ENCODE peak calls at places on chromosomes 11 and 22, in eight cellular contexts. One of them, this sample, is unnamed. For H3K4me1, the result is how much of the 10 kb centered on the place peaks cover.

GRCh38 chr22:39537981-39538380 is 5.4 kb upstream of the RPS19BP1 start:
- DNase-seq in GM23248: no peak
- DNase-seq in OCI-LY7: no peak
- DNase-seq in GM12878: no peak
- DNase-seq in left ventricle myocardium inferior: no peak
- DNase-seq in cardiac muscle cell: no peak
- DNase-seq in hepatocyte: no peak
- DNase-seq in aorta: no peak
- DNase-seq in this sample: no peak

GRCh38 chr11:130023204-130023603 is 20.6 kb upstream of the PRDM10 start:
- DNase-seq in GM23248: peak
- DNase-seq in OCI-LY7: peak
- DNase-seq in GM12878: peak
- DNase-seq in left ventricle myocardium inferior: no peak
- DNase-seq in cardiac muscle cell: no peak
- DNase-seq in hepatocyte: no peak
- DNase-seq in aorta: no peak
- DNase-seq in this sample: no peak

GRCh38 chr22:24190566-24191208 is 9.4 kb downstream of the SUSD2 start:
- DNase-seq in GM23248: no peak
- DNase-seq in OCI-LY7: no peak
- DNase-seq in GM12878: no peak
- DNase-seq in left ventricle myocardium inferior: peak
- DNase-seq in cardiac muscle cell: no peak
- DNase-seq in hepatocyte: no peak
- DNase-seq in aorta: no peak
- DNase-seq in this sample: no peak

GRCh38 chr11:78901831-78902230 is 327.2 kb upstream of the NARS2 start:
- DNase-seq in GM23248: no peak
- DNase-seq in OCI-LY7: no peak
- DNase-seq in GM12878: no peak
- DNase-seq in left ventricle myocardium inferior: no peak
- DNase-seq in cardiac muscle cell: no peak
- DNase-seq in hepatocyte: peak
- DNase-seq in aorta: no peak
- DNase-seq in this sample: no peak

GRCh38 chr11:36333897-36334296 is 37.8 kb downstream of the PRR5L start:
- DNase-seq in GM23248: peak
- DNase-seq in OCI-LY7: peak
- DNase-seq in GM12878: no peak
- DNase-seq in left ventricle myocardium inferior: no peak
- DNase-seq in cardiac muscle cell: no peak
- DNase-seq in hepatocyte: no peak
- DNase-seq in aorta: no peak
- DNase-seq in this sample: peak

GRCh38 chr11:11143849-11144248 is 209.2 kb downstream of the CSNK2A3 start:
- DNase-seq in GM23248: no peak
- DNase-seq in OCI-LY7: no peak
- DNase-seq in GM12878: no peak
- DNase-seq in left ventricle myocardium inferior: no peak
- DNase-seq in cardiac muscle cell: no peak
- DNase-seq in hepatocyte: no peak
- DNase-seq in aorta: no peak
- DNase-seq in this sample: no peak

GRCh38 chr11:68976563-68976962 is 4.2 kb downstream of the MRGPRD start:
- DNase-seq in GM23248: no peak
- DNase-seq in OCI-LY7: no peak
- DNase-seq in GM12878: no peak
- DNase-seq in left ventricle myocardium inferior: no peak
- DNase-seq in cardiac muscle cell: no peak
- DNase-seq in hepatocyte: peak
- DNase-seq in aorta: peak
- DNase-seq in this sample: no peak

GRCh38 chr22:33851985-33852384 is 68.3 kb downstream of the LARGE1 start:
- DNase-seq in GM23248: peak
- DNase-seq in OCI-LY7: no peak
- DNase-seq in GM12878: no peak
- DNase-seq in left ventricle myocardium inferior: no peak
- DNase-seq in cardiac muscle cell: no peak
- DNase-seq in hepatocyte: no peak
- DNase-seq in aorta: no peak
- DNase-seq in this sample: no peak

GRCh38 chr11:36341915-36342314 is 45.8 kb downstream of the PRR5L start:
- DNase-seq in GM23248: no peak
- DNase-seq in OCI-LY7: no peak
- DNase-seq in GM12878: no peak
- DNase-seq in left ventricle myocardium inferior: no peak
- DNase-seq in cardiac muscle cell: no peak
- DNase-seq in hepatocyte: no peak
- DNase-seq in aorta: no peak
- DNase-seq in this sample: no peak

GRCh38 chr11:126465573-126466287 is 110.2 kb downstream of the ST3GAL4 start:
- DNase-seq in GM23248: peak
- DNase-seq in OCI-LY7: peak
- DNase-seq in GM12878: peak
- DNase-seq in left ventricle myocardium inferior: no peak
- DNase-seq in cardiac muscle cell: no peak
- DNase-seq in hepatocyte: no peak
- DNase-seq in aorta: no peak
- DNase-seq in this sample: peak

GRCh38 chr11:843818-844692 is 1.4 kb downstream of the TSPAN4 start:
- DNase-seq in GM23248: peak
- DNase-seq in OCI-LY7: no peak
- DNase-seq in GM12878: no peak
- DNase-seq in left ventricle myocardium inferior: peak
- DNase-seq in cardiac muscle cell: peak
- DNase-seq in hepatocyte: peak
- DNase-seq in aorta: peak
- DNase-seq in this sample: peak

GRCh38 chr11:114953039-114953438 is 274.7 kb downstream of the NXPE2 start:
- DNase-seq in GM23248: no peak
- DNase-seq in OCI-LY7: peak
- DNase-seq in GM12878: no peak
- DNase-seq in left ventricle myocardium inferior: no peak
- DNase-seq in cardiac muscle cell: peak
- DNase-seq in hepatocyte: peak
- DNase-seq in aorta: no peak
- DNase-seq in this sample: no peak

GRCh38 chr11:33730716-33731115 is 5.5 kb downstream of the CD59 start:
- DNase-seq in GM23248: no peak
- DNase-seq in OCI-LY7: no peak
- DNase-seq in GM12878: no peak
- DNase-seq in left ventricle myocardium inferior: no peak
- DNase-seq in cardiac muscle cell: no peak
- DNase-seq in hepatocyte: no peak
- DNase-seq in aorta: no peak
- DNase-seq in this sample: no peak

GRCh38 chr22:25482868-25483639 is 81.4 kb upstream of the GRK3 start:
- DNase-seq in GM23248: no peak
- DNase-seq in OCI-LY7: no peak
- DNase-seq in GM12878: no peak
- DNase-seq in left ventricle myocardium inferior: no peak
- DNase-seq in cardiac muscle cell: no peak
- DNase-seq in hepatocyte: no peak
- DNase-seq in aorta: no peak
- DNase-seq in this sample: peak

GRCh38 chr22:44807232-44807631 is 54.9 kb downstream of the ARHGAP8 start:
- DNase-seq in GM23248: no peak
- DNase-seq in OCI-LY7: no peak
- DNase-seq in GM12878: no peak
- DNase-seq in left ventricle myocardium inferior: no peak
- DNase-seq in cardiac muscle cell: no peak
- DNase-seq in hepatocyte: no peak
- DNase-seq in aorta: no peak
- DNase-seq in this sample: no peak

GRCh38 chr11:112780351-112781043 is 180.7 kb upstream of the NCAM1 start:
- DNase-seq in GM23248: peak
- DNase-seq in OCI-LY7: no peak
- DNase-seq in GM12878: no peak
- DNase-seq in left ventricle myocardium inferior: peak
- DNase-seq in cardiac muscle cell: no peak
- DNase-seq in hepatocyte: peak
- DNase-seq in aorta: no peak
- DNase-seq in this sample: no peak

GRCh38 chr22:37462983-37463382 is 23.2 kb downstream of the MFNG start:
- DNase-seq in GM23248: peak
- DNase-seq in OCI-LY7: no peak
- DNase-seq in GM12878: no peak
- DNase-seq in left ventricle myocardium inferior: no peak
- DNase-seq in cardiac muscle cell: peak
- DNase-seq in hepatocyte: peak
- DNase-seq in aorta: no peak
- DNase-seq in this sample: peak

GRCh38 chr11:64391839-64392238 is 32.9 kb downstream of the RPS6KA4 start:
- DNase-seq in GM23248: no peak
- DNase-seq in OCI-LY7: no peak
- DNase-seq in GM12878: no peak
- DNase-seq in left ventricle myocardium inferior: no peak
- DNase-seq in cardiac muscle cell: no peak
- DNase-seq in hepatocyte: no peak
- DNase-seq in aorta: no peak
- DNase-seq in this sample: no peak

GRCh38 chr22:21455334-21456089 is 11.7 kb upstream of the TMEM191C start:
- DNase-seq in GM23248: no peak
- DNase-seq in OCI-LY7: no peak
- DNase-seq in GM12878: no peak
- DNase-seq in left ventricle myocardium inferior: no peak
- DNase-seq in cardiac muscle cell: no peak
- DNase-seq in hepatocyte: no peak
- DNase-seq in aorta: peak
- DNase-seq in this sample: no peak

GRCh38 chr11:21411114-21411513 is 741.7 kb downstream of the NELL1 start:
- DNase-seq in GM23248: no peak
- DNase-seq in OCI-LY7: no peak
- DNase-seq in GM12878: no peak
- DNase-seq in left ventricle myocardium inferior: no peak
- DNase-seq in cardiac muscle cell: no peak
- DNase-seq in hepatocyte: no peak
- DNase-seq in aorta: no peak
- DNase-seq in this sample: no peak

GRCh38 chr22:44889233-44889878 is 120.4 kb downstream of the PHF21B start:
- DNase-seq in GM23248: peak
- DNase-seq in OCI-LY7: no peak
- DNase-seq in GM12878: no peak
- DNase-seq in left ventricle myocardium inferior: no peak
- DNase-seq in cardiac muscle cell: no peak
- DNase-seq in hepatocyte: no peak
- DNase-seq in aorta: peak
- DNase-seq in this sample: no peak

GRCh38 chr11:30196400-30197206 is 34.2 kb upstream of the FSHB start:
- DNase-seq in GM23248: peak
- DNase-seq in OCI-LY7: peak
- DNase-seq in GM12878: no peak
- DNase-seq in left ventricle myocardium inferior: peak
- DNase-seq in cardiac muscle cell: peak
- DNase-seq in hepatocyte: peak
- DNase-seq in aorta: peak
- DNase-seq in this sample: peak

GRCh38 chr11:96152623-96153022 is 190.4 kb downstream of the MAML2 start:
- DNase-seq in GM23248: peak
- DNase-seq in OCI-LY7: no peak
- DNase-seq in GM12878: no peak
- DNase-seq in left ventricle myocardium inferior: no peak
- DNase-seq in cardiac muscle cell: no peak
- DNase-seq in hepatocyte: no peak
- DNase-seq in aorta: no peak
- DNase-seq in this sample: no peak
- H3K4me1 ChIP-seq in GM23248: half or more
- H3K4me1 ChIP-seq in OCI-LY7: under half
- H3K4me1 ChIP-seq in GM12878: under half
- H3K4me1 ChIP-seq in left ventricle myocardium inferior: under half
- H3K4me1 ChIP-seq in cardiac muscle cell: under half
- H3K4me1 ChIP-seq in hepatocyte: under half
- H3K4me1 ChIP-seq in aorta: under half
- H3K4me1 ChIP-seq in this sample: under half

DNA sequence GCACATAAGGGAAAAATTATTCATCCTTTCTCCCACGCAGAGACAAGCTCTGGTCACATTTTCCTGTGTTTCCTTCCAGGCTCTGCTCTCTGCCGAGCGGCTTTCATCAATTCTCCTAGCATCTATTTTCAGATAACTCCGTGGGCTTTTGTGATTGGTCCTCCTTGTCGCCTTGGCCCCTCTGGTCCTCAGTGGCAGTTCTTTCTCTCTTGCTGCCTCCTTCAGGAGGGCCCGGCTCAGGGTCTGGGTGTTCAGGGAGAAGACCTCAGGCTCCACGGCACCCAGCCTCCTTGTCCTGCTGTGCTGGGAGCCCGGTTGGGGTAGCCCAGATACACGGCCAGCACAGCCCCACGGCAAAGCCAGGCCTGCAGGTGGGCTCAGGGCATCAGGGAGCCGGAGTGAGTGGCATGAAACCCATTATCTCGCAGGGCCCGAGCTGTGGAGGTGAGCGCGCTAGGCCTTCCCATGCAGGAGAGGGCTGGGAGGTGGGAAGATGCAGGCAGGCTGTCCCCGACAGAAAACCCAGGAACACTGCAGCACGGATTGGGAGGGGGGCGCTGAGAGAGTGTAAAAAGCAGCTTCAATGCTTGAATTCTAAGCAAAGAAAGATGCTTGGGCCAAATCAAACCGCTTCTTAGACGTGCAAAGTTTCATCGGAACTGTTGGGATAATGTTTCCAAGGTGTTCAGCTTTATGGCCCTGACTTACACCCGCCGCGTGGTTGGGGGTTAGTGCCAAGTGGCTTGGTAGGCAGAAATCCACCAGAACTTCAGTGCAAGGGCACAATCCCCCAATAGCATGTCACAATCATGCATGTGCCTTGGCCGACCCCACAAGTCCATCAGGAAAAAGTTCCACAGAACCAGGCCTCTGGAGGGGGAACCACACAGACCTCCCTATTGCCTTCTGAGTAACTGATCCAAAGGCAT is 81.9 kb upstream of the WNT7B start:
- DNase-seq in GM23248: peak
- DNase-seq in OCI-LY7: no peak
- DNase-seq in GM12878: no peak
- DNase-seq in left ventricle myocardium inferior: peak
- DNase-seq in cardiac muscle cell: no peak
- DNase-seq in hepatocyte: no peak
- DNase-seq in aorta: no peak
- DNase-seq in this sample: peak
- H3K27ac ChIP-seq in GM23248: peak
- H3K27ac ChIP-seq in OCI-LY7: peak
- H3K27ac ChIP-seq in GM12878: peak
- H3K27ac ChIP-seq in left ventricle myocardium inferior: peak
- H3K27ac ChIP-seq in cardiac muscle cell: no peak
- H3K27ac ChIP-seq in hepatocyte: no peak
- H3K27ac ChIP-seq in aorta: peak
- H3K27ac ChIP-seq in this sample: peak

GRCh38 chr11:62157603-62158002 is 32.4 kb upstream of the SCGB1D1 start:
- DNase-seq in GM23248: no peak
- DNase-seq in OCI-LY7: no peak
- DNase-seq in GM12878: no peak
- DNase-seq in left ventricle myocardium inferior: no peak
- DNase-seq in cardiac muscle cell: no peak
- DNase-seq in hepatocyte: no peak
- DNase-seq in aorta: no peak
- DNase-seq in this sample: no peak
- H3K4me3 ChIP-seq in GM23248: no peak
- H3K4me3 ChIP-seq in OCI-LY7: no peak
- H3K4me3 ChIP-seq in GM12878: no peak
- H3K4me3 ChIP-seq in left ventricle myocardium inferior: no peak
- H3K4me3 ChIP-seq in cardiac muscle cell: no peak
- H3K4me3 ChIP-seq in hepatocyte: no peak
- H3K4me3 ChIP-seq in aorta: no peak
- H3K4me3 ChIP-seq in this sample: no peak

GRCh38 chr11:44578279-44578678 is 12.8 kb downstream of the CD82 start:
- DNase-seq in GM23248: no peak
- DNase-seq in OCI-LY7: no peak
- DNase-seq in GM12878: no peak
- DNase-seq in left ventricle myocardium inferior: no peak
- DNase-seq in cardiac muscle cell: no peak
- DNase-seq in hepatocyte: no peak
- DNase-seq in aorta: no peak
- DNase-seq in this sample: no peak
- H3K4me1 ChIP-seq in GM23248: under half
- H3K4me1 ChIP-seq in OCI-LY7: under half
- H3K4me1 ChIP-seq in GM12878: half or more
- H3K4me1 ChIP-seq in left ventricle myocardium inferior: half or more
- H3K4me1 ChIP-seq in cardiac muscle cell: under half
- H3K4me1 ChIP-seq in hepatocyte: under half
- H3K4me1 ChIP-seq in aorta: under half
- H3K4me1 ChIP-seq in this sample: under half

This sample was measured in body of pancreas.